ENCODE peak calls at places on chromosomes 2 and 18, in nine cellular contexts. One of them, this sample, is unnamed.

GRCh38 chr2:96091141-96091710 is 25.1 kb downstream of the ADRA2B start:
- DNase-seq in bronchial epithelial cell: no peak
- DNase-seq in HFF-Myc: no peak
- DNase-seq in mesothelial cell of epicardium: peak
- DNase-seq in GM23338: no peak
- DNase-seq in fibroblast of the aortic adventitia: no peak
- DNase-seq in CD8-positive, alpha-beta memory T cell: no peak
- DNase-seq in HT-29: peak
- DNase-seq in LoVo: peak
- DNase-seq in this sample: no peak

GRCh38 chr18:35138773-35139172 is 97.6 kb downstream of the MAPRE2 start:
- DNase-seq in LoVo: no peak
- DNase-seq in HT-29: no peak
- DNase-seq in bronchial epithelial cell: no peak
- DNase-seq in mesothelial cell of epicardium: no peak
- DNase-seq in HFF-Myc: no peak
- DNase-seq in CD8-positive, alpha-beta memory T cell: no peak
- DNase-seq in fibroblast of the aortic adventitia: no peak
- DNase-seq in GM23338: peak
- DNase-seq in this sample: no peak

GRCh38 chr2:236016496-236016895 is 151.7 kb downstream of the GBX2 start:
- DNase-seq in mesothelial cell of epicardium: no peak
- DNase-seq in HT-29: no peak
- DNase-seq in fibroblast of the aortic adventitia: no peak
- DNase-seq in HFF-Myc: no peak
- DNase-seq in bronchial epithelial cell: no peak
- DNase-seq in GM23338: peak
- DNase-seq in CD8-positive, alpha-beta memory T cell: no peak
- DNase-seq in LoVo: no peak
- DNase-seq in this sample: no peak

GRCh38 chr2:42138163-42139016 is 30.8 kb upstream of the EML4 start:
- DNase-seq in CD8-positive, alpha-beta memory T cell: no peak
- DNase-seq in HFF-Myc: peak
- DNase-seq in bronchial epithelial cell: peak
- DNase-seq in fibroblast of the aortic adventitia: peak
- DNase-seq in LoVo: peak
- DNase-seq in GM23338: no peak
- DNase-seq in mesothelial cell of epicardium: no peak
- DNase-seq in HT-29: peak
- DNase-seq in this sample: no peak

GRCh38 chr18:59556265-59556664 is 141.0 kb downstream of the CCBE1 start:
- DNase-seq in bronchial epithelial cell: peak
- DNase-seq in CD8-positive, alpha-beta memory T cell: no peak
- DNase-seq in mesothelial cell of epicardium: no peak
- DNase-seq in GM23338: no peak
- DNase-seq in HT-29: no peak
- DNase-seq in fibroblast of the aortic adventitia: peak
- DNase-seq in HFF-Myc: no peak
- DNase-seq in LoVo: no peak
- DNase-seq in this sample: no peak

GRCh38 chr2:21382980-21383520 is 259.3 kb downstream of the TDRD15 start:
- DNase-seq in mesothelial cell of epicardium: no peak
- DNase-seq in fibroblast of the aortic adventitia: no peak
- DNase-seq in HFF-Myc: no peak
- DNase-seq in LoVo: no peak
- DNase-seq in GM23338: no peak
- DNase-seq in CD8-positive, alpha-beta memory T cell: no peak
- DNase-seq in bronchial epithelial cell: no peak
- DNase-seq in HT-29: no peak
- DNase-seq in this sample: no peak

GRCh38 chr18:45066868-45067267 is 386.2 kb downstream of the SETBP1 start:
- DNase-seq in bronchial epithelial cell: no peak
- DNase-seq in CD8-positive, alpha-beta memory T cell: no peak
- DNase-seq in fibroblast of the aortic adventitia: no peak
- DNase-seq in LoVo: no peak
- DNase-seq in GM23338: no peak
- DNase-seq in mesothelial cell of epicardium: no peak
- DNase-seq in HT-29: no peak
- DNase-seq in HFF-Myc: no peak
- DNase-seq in this sample: no peak

GRCh38 chr2:1773883-1774282 is 29.6 kb upstream of the PXDN start:
- DNase-seq in HFF-Myc: no peak
- DNase-seq in bronchial epithelial cell: no peak
- DNase-seq in GM23338: no peak
- DNase-seq in mesothelial cell of epicardium: no peak
- DNase-seq in CD8-positive, alpha-beta memory T cell: peak
- DNase-seq in LoVo: no peak
- DNase-seq in HT-29: no peak
- DNase-seq in fibroblast of the aortic adventitia: no peak
- DNase-seq in this sample: no peak

GRCh38 chr2:21092308-21092869 is 31.4 kb upstream of the TDRD15 start:
- DNase-seq in HT-29: no peak
- DNase-seq in fibroblast of the aortic adventitia: no peak
- DNase-seq in bronchial epithelial cell: no peak
- DNase-seq in mesothelial cell of epicardium: no peak
- DNase-seq in LoVo: no peak
- DNase-seq in GM23338: no peak
- DNase-seq in CD8-positive, alpha-beta memory T cell: no peak
- DNase-seq in HFF-Myc: no peak
- DNase-seq in this sample: no peak

GRCh38 chr2:98875746-98876145 is 60.3 kb downstream of the CRACDL start:
- DNase-seq in bronchial epithelial cell: no peak
- DNase-seq in CD8-positive, alpha-beta memory T cell: no peak
- DNase-seq in HT-29: no peak
- DNase-seq in fibroblast of the aortic adventitia: no peak
- DNase-seq in GM23338: no peak
- DNase-seq in LoVo: no peak
- DNase-seq in HFF-Myc: no peak
- DNase-seq in mesothelial cell of epicardium: no peak
- DNase-seq in this sample: no peak

This sample was measured in GM12891.